ENCODE peak calls at places on chromosomes 1 and 21, in eight cellular contexts. O is WTC11, U is OCI-LY7, L is fibroblast of pulmonary artery, D is fibroblast of lung, C is brain microvascular endothelial cell, H is H9, F is lower lobe of right lung. Q is an unnamed sample.

GRCh38 chr1:92117526-92117925 is 37.4 kb downstream of the BTBD8 start:
- DNase-seq in F (no peak), H (no peak), C (no peak), U (no peak), O (no peak), D (no peak), L (no peak), Q (no peak)

GRCh38 chr21:41816583-41817165 is 49.8 kb upstream of the RIPK4 start:
- DNase-seq in F (no peak), H (peak), O (peak), D (peak), U (peak), C (peak), L (peak), Q (peak)

GRCh38 chr1:22208265-22208972 is 65.5 kb upstream of the WNT4 start:
- DNase-seq in F (no peak), L (no peak), C (no peak), U (no peak), O (no peak), D (no peak), H (peak), Q (no peak)

GRCh38 chr1:84442256-84442655 is 36.8 kb upstream of the RPF1 start:
- DNase-seq in C (peak), D (peak), U (peak), F (no peak), L (peak), O (no peak), H (no peak), Q (no peak)

GRCh38 chr1:96722161-96722908 is 751 bp downstream of the PTBP2 start:
- DNase-seq in O (peak), F (peak), L (peak), C (peak), U (peak), D (peak), H (peak), Q (peak)

GRCh38 chr1:14517813-14518180 is 80.7 kb upstream of the KAZN start:
- DNase-seq in O (no peak), H (no peak), F (no peak), D (no peak), C (no peak), L (no peak), U (peak), Q (no peak)

GRCh38 chr1:19445417-19446342 is 39.7 kb downstream of the CAPZB start:
- DNase-seq in F (peak), L (no peak), H (no peak), D (peak), U (peak), O (peak), C (no peak), Q (peak)

GRCh38 chr1:197868751-197869501 is 33.5 kb upstream of the C1orf53 start:
- DNase-seq in D (peak), C (peak), L (peak), O (peak), U (peak), F (no peak), H (peak), Q (no peak)

GRCh38 chr21:24420694-24421093 is 1186.6 kb downstream of the MRPL39 start:
- DNase-seq in D (no peak), O (no peak), F (no peak), H (no peak), C (no peak), L (no peak), U (no peak), Q (no peak)

GRCh38 chr21:15079276-15079675 is 14.5 kb upstream of the NRIP1 start:
- DNase-seq in L (no peak), H (no peak), D (no peak), C (no peak), O (no peak), F (no peak), U (no peak), Q (no peak)

GRCh38 chr1:156138366-156138969 is 14.9 kb upstream of the SEMA4A start:
- DNase-seq in O (no peak), U (no peak), F (no peak), C (no peak), D (no peak), L (no peak), H (no peak), Q (no peak)

GRCh38 chr1:108814343-108815125 is 42.4 kb downstream of the AKNAD1 start:
- DNase-seq in U (no peak), C (no peak), O (no peak), H (no peak), F (no peak), D (peak), L (peak), Q (no peak)

GRCh38 chr21:36061445-36061844 is 1.1 kb upstream of the SETD4 start:
- DNase-seq in C (no peak), H (no peak), L (no peak), D (no peak), O (no peak), U (no peak), F (no peak), Q (no peak)

GRCh38 chr1:33502726-33503125 is 30.3 kb downstream of the ZSCAN20 start:
- DNase-seq in H (no peak), F (no peak), O (no peak), C (peak), U (no peak), L (peak), D (peak), Q (no peak)

GRCh38 chr1:228050571-228051181 is 31.8 kb upstream of the ARF1 start:
- DNase-seq in L (no peak), D (no peak), F (no peak), U (no peak), O (no peak), C (no peak), H (no peak), Q (peak)

GRCh38 chr1:186102559-186103148 is 272.4 kb downstream of the TPR start:
- DNase-seq in L (peak), D (peak), U (no peak), H (no peak), F (no peak), C (peak), O (no peak), Q (no peak)

GRCh38 chr21:39660596-39660995 is 47.9 kb downstream of the B3GALT5 start:
- DNase-seq in L (peak), U (no peak), O (no peak), F (no peak), C (peak), D (peak), H (no peak), Q (no peak)

DNA sequence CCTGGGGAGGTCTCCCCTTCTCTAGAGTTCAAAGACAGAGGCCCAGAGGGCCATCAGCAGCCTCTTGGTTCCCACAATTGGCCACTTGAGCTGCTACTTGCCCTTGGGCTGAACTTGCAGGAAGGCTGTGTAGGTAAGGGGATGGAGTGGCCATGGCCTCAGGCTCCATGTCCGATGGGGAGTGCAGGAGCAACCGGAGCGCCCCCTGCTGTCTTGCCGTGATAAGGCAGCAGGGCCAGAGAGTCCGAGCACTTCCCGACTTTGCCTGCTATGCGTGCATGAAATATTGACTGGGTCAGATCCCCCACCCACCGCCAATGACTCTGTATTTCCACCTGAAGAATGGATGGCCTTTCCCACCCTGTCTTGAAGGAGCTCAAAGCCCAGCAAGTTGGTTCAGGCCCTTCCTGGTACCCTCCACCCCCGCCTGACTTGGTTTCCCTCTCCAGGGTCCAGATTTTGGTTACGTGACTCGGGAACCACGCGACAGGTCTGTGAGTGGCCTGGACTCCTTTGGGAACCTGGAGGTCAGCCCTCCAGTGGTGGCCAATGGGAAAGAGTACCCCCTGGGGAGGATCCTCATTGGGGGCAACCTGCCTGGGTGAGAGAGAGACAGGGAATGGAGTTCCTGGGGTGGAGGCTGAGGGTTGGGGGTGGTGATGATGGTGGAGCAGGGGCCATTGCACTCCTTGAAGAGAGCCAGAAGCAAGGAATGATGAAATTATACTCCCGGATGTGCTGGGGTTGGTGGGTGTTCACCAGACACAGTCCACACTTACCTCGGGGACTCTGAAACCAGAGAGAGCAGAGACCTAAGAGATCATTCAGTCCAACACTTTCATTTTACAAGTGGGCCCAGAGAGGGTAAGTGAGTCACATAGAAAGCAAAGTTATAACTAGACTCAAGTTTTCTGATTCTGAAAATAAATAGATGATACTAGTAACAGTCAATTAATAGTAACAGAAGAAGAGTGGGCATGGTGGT is 25.6 kb downstream of the PADI3 start:
- DNase-seq in D (peak), F (peak), L (peak), C (peak), U (peak), H (peak), O (peak), Q (peak)
- TF ChIP-seq CTCF in D (peak), F (peak), L (peak), C (peak), U (peak), H (peak), O (peak), Q (peak)

DNA sequence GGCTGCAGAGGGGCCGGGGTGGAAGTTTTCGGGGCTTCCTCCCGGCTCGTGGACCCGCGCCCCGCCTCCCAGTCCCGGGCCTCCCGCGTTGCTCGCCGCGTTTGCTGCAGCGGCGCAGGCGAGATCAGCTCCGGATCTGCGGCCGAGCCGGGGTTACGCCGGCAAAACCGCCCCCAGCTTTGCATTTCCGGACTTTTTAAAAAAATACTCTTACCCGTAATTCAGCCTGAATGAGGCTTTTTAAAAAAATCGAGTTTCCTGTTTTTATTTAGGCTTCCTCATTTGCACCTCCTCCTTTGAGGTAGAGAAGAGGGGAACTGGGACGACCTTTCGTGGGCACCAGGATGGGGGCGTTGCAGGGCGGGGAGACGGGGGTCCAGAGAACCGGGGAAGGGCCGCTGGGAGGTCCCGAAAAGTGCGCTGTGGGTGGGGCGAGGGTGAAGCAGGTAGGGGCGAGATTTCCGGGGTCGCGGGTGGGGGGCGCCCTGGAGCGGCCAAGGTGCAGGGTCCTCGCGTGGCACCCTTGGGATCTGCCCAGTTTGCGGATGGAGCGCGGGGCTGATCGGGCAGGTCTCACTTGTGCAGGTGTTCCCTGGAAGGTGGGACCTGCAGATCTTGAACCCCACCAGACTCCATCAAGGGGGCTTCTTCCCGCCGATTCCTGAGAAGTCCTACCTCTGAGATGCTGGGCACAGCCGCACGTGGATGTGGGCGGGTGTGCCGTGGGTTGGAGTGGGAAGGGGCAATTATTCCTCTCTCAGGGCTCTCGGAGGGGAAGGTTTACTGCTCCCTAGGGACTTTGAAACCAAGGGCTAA is 1.1 kb downstream of the PIK3CD start:
- DNase-seq in C (peak), L (peak), O (peak), D (no peak), H (no peak), U (peak), F (peak), Q (peak)
- TF ChIP-seq CTCF in C (no peak), L (no peak), O (no peak), D (no peak), H (no peak), U (peak), F (no peak), Q (no peak)

GRCh38 chr1:157367870-157368269 is 184.4 kb downstream of the FCRL5 start:
- DNase-seq in U (no peak), C (no peak), D (no peak), F (no peak), L (no peak), O (no peak), H (no peak), Q (no peak)

GRCh38 chr1:157360021-157360390 is 192.3 kb downstream of the FCRL5 start:
- DNase-seq in C (no peak), F (no peak), U (no peak), O (no peak), D (no peak), H (no peak), L (no peak), Q (no peak)

GRCh38 chr1:157367091-157367739 is 185.1 kb downstream of the FCRL5 start:
- DNase-seq in F (no peak), D (no peak), O (no peak), U (no peak), H (no peak), L (no peak), C (no peak), Q (no peak)

GRCh38 chr1:157364612-157365011 is 187.7 kb downstream of the FCRL5 start:
- DNase-seq in U (no peak), D (no peak), O (no peak), L (no peak), C (no peak), H (no peak), F (no peak), Q (no peak)

DNA sequence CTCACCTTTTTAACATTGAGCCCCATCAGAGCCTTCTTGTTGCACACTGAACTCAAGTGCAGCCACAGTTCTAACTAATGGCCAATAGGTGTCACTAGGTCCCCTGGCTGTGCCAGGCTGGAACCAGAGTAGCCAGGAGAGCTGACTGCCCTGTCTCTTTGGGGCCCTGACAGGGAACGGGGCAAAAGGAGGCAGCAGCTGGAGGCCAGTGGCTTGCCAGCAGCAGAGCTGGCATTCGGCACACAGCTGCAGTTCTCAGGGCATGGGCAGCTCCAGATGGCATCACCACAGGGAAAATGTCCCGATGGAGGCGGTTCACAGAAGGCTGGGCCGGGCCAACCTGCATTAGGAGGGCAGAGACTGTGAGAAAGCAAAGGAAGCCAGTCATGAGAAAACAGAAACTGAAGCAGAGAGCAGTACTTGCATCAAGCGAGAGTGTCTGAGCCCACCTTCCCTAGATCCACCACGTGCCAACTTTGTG is 188.6 kb downstream of the FCRL5 start:
- DNase-seq in L (peak), C (peak), U (peak), O (peak), H (peak), D (peak), F (no peak), Q (peak)
- TF ChIP-seq CTCF in L (peak), C (peak), U (peak), O (no peak), H (peak), D (peak), F (peak), Q (peak)

GRCh38 chr1:189708674-189709073 is 769.0 kb downstream of the BRINP3 start:
- DNase-seq in O (peak), D (peak), U (no peak), L (peak), C (no peak), F (no peak), H (peak), Q (no peak)
- TF ChIP-seq CTCF in O (no peak), D (no peak), U (no peak), L (peak), C (peak), F (no peak), H (peak), Q (no peak)

GRCh38 chr1:13520985-13521384 is 7.2 kb upstream of the LRRC38 start:
- DNase-seq in O (no peak), D (no peak), C (no peak), H (no peak), L (no peak), U (no peak), F (no peak), Q (no peak)

GRCh38 chr1:13513885-13514546 is at the start of gene LRRC38:
- DNase-seq in C (no peak), D (no peak), F (no peak), L (no peak), U (no peak), O (peak), H (peak), Q (no peak)

GRCh38 chr1:13513063-13513884 is 529 bp downstream of the LRRC38 start:
- DNase-seq in L (no peak), U (no peak), C (no peak), F (no peak), O (peak), D (no peak), H (peak), Q (no peak)

GRCh38 chr1:13516606-13517005 is 2.8 kb upstream of the LRRC38 start:
- DNase-seq in U (no peak), O (no peak), L (no peak), D (no peak), C (no peak), F (no peak), H (no peak), Q (no peak)

GRCh38 chr1:13517193-13517812 is 3.5 kb upstream of the LRRC38 start:
- DNase-seq in C (no peak), L (peak), O (peak), F (no peak), H (peak), U (peak), D (no peak), Q (no peak)
- TF ChIP-seq CTCF in C (no peak), L (peak), O (peak), F (peak), H (peak), U (peak), D (no peak), Q (peak)